ENCODE peak calls at places on chromosomes 16 and 17, in four cellular contexts. G, D, E and Z are unnamed samples.

GRCh38 chr17:60641810-60642220 is 35.8 kb upstream of the BCAS3 start:
- DNase-seq in G (peak), D (peak), E (peak), Z (peak)

GRCh38 chr16:25033852-25034251 is 18.7 kb upstream of the ARHGAP17 start:
- DNase-seq in G (no peak), D (peak), E (no peak), Z (no peak)

GRCh38 chr17:38562903-38563302 is 42.8 kb downstream of the SRCIN1 start:
- DNase-seq in G (no peak), D (no peak), E (no peak), Z (no peak)

GRCh38 chr16:68790130-68790761 is 53.1 kb upstream of the TANGO6 start:
- DNase-seq in G (no peak), D (peak), E (peak), Z (no peak)

GRCh38 chr17:14747576-14747940 is 446.7 kb downstream of the HS3ST3B1 start:
- DNase-seq in G (no peak), D (no peak), E (no peak), Z (no peak)

GRCh38 chr16:28108590-28109247 is 45.2 kb upstream of the GSG1L start:
- DNase-seq in G (no peak), D (no peak), E (peak), Z (no peak)

GRCh38 chr16:74868501-74868900 is 93.9 kb upstream of the FA2H start:
- DNase-seq in G (no peak), D (peak), E (no peak), Z (no peak)

GRCh38 chr17:64281962-64282752 is 19.1 kb upstream of the TEX2 start:
- DNase-seq in G (peak), D (peak), E (peak), Z (peak)

GRCh38 chr16:12502671-12503070 is 301.0 kb downstream of the CPPED1 start:
- DNase-seq in G (no peak), D (no peak), E (no peak), Z (no peak)

GRCh38 chr16:19094542-19095365 is 19.0 kb upstream of the ITPRIPL2 start:
- DNase-seq in G (no peak), D (no peak), E (no peak), Z (no peak)
- TF ChIP-seq CTCF in G (no peak), D (no peak), E (no peak), Z (no peak)

GRCh38 chr16:336269-336668 is 16.3 kb downstream of the AXIN1 start:
- DNase-seq in G (no peak), D (no peak), E (peak), Z (no peak)

GRCh38 chr16:337437-337836 is 15.1 kb downstream of the AXIN1 start:
- DNase-seq in G (no peak), D (no peak), E (no peak), Z (no peak)

GRCh38 chr16:339680-340079 is 12.8 kb downstream of the AXIN1 start:
- DNase-seq in G (no peak), D (no peak), E (peak), Z (no peak)

GRCh38 chr16:340370-341091 is 12.0 kb downstream of the AXIN1 start:
- DNase-seq in G (no peak), D (no peak), E (no peak), Z (no peak)

DNA sequence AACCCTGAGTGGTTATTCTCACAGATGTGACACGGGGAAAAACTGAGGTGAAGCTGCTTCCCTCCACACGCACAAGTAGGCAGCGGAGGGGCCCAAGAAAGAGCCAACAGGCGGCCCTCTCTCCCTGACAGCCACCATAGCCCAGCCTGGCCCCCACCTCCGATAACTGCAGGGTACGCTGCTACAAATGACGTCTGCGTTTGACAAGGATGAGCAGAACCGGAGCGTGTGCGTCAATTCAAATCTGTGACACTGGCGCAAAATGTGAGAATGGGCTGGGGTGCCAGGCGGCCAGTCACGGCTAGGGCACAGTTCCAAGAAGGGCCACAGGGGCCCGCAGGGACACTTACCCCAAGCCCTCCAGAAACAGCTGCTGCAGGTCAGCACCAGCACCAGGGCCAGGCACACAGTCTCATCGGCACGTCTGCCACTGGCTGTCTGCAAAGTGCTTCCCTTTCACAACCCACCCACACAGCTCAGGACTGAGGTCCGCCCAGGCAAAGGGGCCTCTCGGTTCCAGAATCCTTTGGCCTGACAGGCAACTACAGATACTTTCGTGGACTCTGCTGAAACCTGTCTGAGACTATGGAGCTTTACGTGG is 14.4 kb downstream of the AXIN1 start:
- DNase-seq in G (no peak), D (no peak), E (peak), Z (no peak)
- TF ChIP-seq CTCF in G (no peak), D (no peak), E (no peak), Z (no peak)

GRCh38 chr17:67993998-67994361 is 2.3 kb downstream of the C17orf58 start:
- DNase-seq in G (peak), D (no peak), E (no peak), Z (peak)

GRCh38 chr17:67992541-67993152 is 3.6 kb downstream of the C17orf58 start:
- DNase-seq in G (peak), D (no peak), E (no peak), Z (no peak)

GRCh38 chr17:67994827-67995567 is 1.3 kb downstream of the C17orf58 start:
- DNase-seq in G (peak), D (peak), E (no peak), Z (no peak)

GRCh38 chr17:67995568-67996191 is 589 bp downstream of the C17orf58 start:
- DNase-seq in G (peak), D (no peak), E (no peak), Z (peak)

DNA sequence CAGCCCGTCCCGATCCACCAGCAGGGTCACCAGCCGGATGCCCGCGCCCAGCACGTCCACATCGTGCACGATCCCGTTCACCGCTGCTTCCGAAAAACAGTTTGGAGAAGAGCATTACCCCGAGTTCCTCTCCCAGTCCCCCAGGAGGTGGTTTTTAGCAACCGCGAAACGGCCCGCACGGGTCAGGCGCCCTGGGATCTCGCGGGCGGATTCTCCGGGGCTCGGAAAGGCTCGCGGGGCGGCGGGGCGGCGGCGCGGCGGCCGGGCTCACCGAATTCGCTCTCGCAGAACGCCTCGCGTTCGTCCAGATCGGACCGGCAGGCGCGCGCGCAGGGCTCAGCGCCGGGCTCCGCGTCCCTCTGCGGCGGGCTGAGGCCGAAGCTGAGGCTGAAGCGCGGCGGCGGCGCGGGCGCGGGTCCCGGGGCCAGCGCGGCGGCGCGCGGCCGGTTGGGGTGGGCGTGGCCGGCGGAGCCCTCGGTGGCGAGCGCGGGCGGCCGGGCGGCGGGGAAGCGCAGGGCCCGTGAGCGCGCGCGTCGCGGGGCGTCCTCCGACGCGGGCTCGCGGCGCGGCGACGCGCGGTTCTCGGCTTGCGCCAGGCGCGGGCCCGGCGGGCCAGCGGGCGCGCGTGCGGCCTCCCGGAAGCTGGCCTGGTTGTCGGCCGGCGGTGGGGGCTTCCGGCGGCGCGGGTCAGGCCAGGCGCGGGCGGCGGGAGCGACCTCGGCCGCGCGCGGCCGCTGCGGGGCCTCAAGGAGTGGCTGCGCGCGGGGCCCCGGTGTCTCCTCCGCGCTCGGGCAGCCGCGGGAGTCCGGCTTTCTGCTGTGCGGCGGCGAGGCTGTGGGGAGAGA is 2.9 kb downstream of the C17orf58 start:
- DNase-seq in G (peak), D (peak), E (peak), Z (peak)
- TF ChIP-seq CTCF in G (no peak), D (no peak), E (no peak), Z (no peak)

DNA sequence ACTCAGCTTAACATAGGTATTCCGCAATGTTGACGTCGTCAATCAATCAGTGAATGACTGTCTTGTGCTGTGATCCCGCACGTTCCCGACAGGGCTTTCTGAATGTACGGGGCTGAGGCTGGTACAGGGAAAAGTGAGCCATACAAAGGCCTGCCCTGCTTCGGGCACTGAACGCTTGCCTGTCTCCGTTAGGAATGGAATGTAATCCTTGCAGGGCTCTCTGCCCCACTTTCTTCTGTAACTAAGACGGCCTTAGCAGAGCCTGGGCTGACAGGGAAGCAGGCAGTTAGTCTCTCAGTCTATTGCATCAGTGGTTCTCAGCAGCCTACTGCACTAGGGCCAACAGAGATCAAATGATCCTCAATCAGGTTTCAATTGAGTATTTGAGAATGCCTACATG is 16.2 kb upstream of the MYH3 start:
- DNase-seq in G (no peak), D (no peak), E (no peak), Z (no peak)
- TF ChIP-seq CTCF in G (no peak), D (no peak), E (no peak), Z (no peak)

GRCh38 chr16:35746281-35746962 is 2287.0 kb downstream of the TP53TG3F start:
- DNase-seq in G (no peak), D (no peak), E (no peak), Z (peak)
- TF ChIP-seq CTCF in G (no peak), D (no peak), E (no peak), Z (no peak)

GRCh38 chr17:40317880-40318834 is 9.2 kb downstream of the RARA start:
- DNase-seq in G (peak), D (peak), E (peak), Z (peak)

GRCh38 chr17:40317345-40317873 is 8.4 kb downstream of the RARA start:
- DNase-seq in G (peak), D (peak), E (peak), Z (peak)

GRCh38 chr17:40315206-40315605 is 6.2 kb downstream of the RARA start:
- DNase-seq in G (no peak), D (no peak), E (no peak), Z (no peak)

GRCh38 chr17:40315678-40316570 is 6.9 kb downstream of the RARA start:
- DNase-seq in G (peak), D (no peak), E (peak), Z (no peak)

DNA sequence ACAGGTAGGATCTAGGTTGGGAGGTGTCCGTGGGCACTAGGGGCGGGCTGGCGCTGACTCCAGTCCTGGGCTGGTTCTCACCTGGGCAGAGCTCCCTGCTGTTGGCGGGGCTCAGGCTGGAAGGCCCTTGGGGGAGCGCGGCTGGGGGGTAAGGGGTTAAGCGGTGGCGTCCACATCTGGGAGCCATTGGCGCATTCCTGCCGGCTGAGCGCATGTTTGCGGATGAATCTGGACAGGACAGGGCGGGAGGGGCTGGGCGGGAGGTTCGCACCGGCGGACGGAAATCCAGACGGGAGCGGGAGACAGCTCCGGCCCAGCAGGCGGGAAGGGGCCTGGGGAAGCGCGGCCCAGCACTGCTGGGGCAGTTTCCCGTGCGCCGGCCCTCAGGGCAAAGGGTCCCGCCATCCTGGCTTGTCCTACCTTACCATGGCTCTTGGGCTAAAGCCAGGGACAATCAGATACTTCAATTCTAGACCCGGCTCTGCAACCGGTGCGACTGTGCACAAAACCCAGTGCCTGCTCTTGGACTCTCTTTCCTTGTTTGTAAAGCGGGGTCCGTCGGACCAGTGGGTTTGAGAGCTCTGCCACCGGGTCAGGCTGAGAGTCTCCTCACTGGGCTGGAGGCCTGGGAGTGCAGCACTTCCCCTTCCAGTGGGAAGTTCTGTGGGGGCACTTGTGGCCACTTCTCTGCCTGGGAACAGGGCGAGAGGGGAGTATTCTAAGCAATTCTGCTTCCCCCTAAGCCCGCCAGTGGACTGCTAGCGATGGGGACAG is 7.8 kb downstream of the RARA start:
- DNase-seq in G (no peak), D (peak), E (no peak), Z (no peak)
- TF ChIP-seq CTCF in G (no peak), D (no peak), E (no peak), Z (no peak)

DNA sequence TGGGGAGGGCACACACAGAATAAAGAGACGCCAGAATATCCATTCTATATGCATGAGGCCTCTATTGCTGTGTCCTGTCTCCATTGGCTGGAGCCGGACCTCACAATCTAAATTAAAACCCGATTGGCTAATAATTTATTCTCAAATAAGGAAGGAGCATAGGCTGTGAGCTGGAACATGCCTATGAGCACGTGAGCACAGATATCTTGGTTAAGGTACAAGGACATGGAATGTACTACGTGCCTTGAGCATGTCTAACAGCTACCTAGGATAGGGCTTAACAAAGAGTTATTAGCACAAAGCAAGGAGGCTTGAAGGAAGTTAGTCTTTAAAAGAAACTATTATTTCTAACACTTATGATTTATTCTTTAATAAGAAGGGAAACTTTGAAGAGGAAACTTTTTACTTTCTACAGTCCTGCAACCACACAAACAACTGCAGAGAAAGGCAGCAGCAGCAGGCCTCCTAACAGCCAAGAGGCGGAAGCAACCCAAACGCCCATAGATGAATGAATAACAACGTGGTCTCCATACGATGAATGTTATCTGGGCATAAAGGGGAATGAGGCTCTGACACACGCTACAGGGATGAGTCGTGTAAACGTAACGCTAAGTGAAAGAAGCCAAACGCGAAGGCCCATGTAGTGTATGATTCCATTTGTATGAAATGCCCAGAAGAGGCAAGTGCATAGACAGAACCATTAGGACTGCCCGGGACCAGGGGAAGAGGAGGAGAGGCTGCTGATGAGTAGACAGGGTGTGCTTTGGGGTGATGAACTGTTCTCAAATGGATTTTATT is 94.6 kb upstream of the DNAH17 start:
- DNase-seq in G (no peak), D (peak), E (no peak), Z (no peak)
- TF ChIP-seq CTCF in G (no peak), D (no peak), E (no peak), Z (no peak)

GRCh38 chr16:58661199-58661830 is 23.3 kb downstream of the SLC38A7 start:
- DNase-seq in G (peak), D (peak), E (peak), Z (peak)
- TF ChIP-seq CTCF in G (peak), D (peak), E (peak), Z (peak)

DNA sequence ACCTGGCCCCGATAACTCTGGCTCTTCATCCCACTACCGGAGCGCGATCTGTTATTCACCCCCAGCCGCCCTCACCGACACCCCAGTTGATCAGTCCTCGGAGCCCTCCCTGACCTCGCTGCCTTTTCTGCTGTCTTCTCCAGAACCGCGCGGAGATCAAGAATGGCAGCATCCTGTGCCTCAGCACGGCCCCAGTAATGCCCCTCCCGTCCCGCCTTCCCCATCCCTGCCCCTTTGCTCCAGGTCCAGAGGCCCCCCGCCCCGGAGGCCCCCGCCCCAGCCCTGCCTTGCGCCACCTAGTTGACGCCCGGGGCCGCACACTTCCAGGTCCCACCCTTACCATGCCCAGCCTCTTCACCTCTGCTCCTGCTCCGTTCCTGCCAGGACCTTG is 872 bp downstream of the ELMO3 start:
- DNase-seq in G (no peak), D (no peak), E (no peak), Z (no peak)
- TF ChIP-seq CTCF in G (no peak), D (no peak), E (no peak), Z (no peak)